ENCODE peak calls at places on chromosomes 3 and 15, in nine cellular contexts. D, L, N, V, U, T, W, I and R are unnamed samples.

GRCh38 chr15:66848116-66848515 is 146.1 kb downstream of the SMAD6 start:
- DNase-seq in D (peak), L (no peak), N (no peak), V (no peak), U (no peak), T (no peak), W (no peak), I (no peak), R (no peak)

GRCh38 chr3:81214626-81215025 is 546.8 kb downstream of the GBE1 start:
- DNase-seq in D (no peak), L (no peak), N (no peak), V (no peak), U (no peak), T (no peak), W (no peak), I (peak), R (no peak)

GRCh38 chr3:38542401-38543298 is 46.5 kb downstream of the EXOG start:
- DNase-seq in D (peak), L (no peak), N (no peak), V (no peak), U (no peak), T (peak), W (no peak), I (peak), R (no peak)

GRCh38 chr15:48644827-48645557 is 517 bp downstream of the FBN1 start:
- DNase-seq in D (peak), L (peak), N (no peak), V (peak), U (no peak), T (peak), W (peak), I (peak), R (peak)

GRCh38 chr3:66068255-66068654 is 29.5 kb upstream of the MAGI1 start:
- DNase-seq in D (no peak), L (no peak), N (no peak), V (no peak), U (no peak), T (no peak), W (no peak), I (no peak), R (no peak)

GRCh38 chr3:112699436-112699978 is 58.6 kb upstream of the CCDC80 start:
- DNase-seq in D (no peak), L (no peak), N (no peak), V (no peak), U (no peak), T (no peak), W (no peak), I (peak), R (peak)

GRCh38 chr3:171157980-171158379 is 131.5 kb upstream of the SLC2A2 start:
- DNase-seq in D (no peak), L (no peak), N (no peak), V (no peak), U (no peak), T (no peak), W (no peak), I (no peak), R (no peak)

GRCh38 chr3:130955481-130955880 is 61.6 kb downstream of the ATP2C1 start:
- DNase-seq in D (no peak), L (no peak), N (no peak), V (no peak), U (no peak), T (no peak), W (no peak), I (no peak), R (no peak)

GRCh38 chr3:100169186-100169585 is 54.9 kb upstream of the FILIP1L start:
- DNase-seq in D (no peak), L (no peak), N (no peak), V (peak), U (no peak), T (peak), W (no peak), I (no peak), R (no peak)

GRCh38 chr3:38368238-38368637 is 21.7 kb downstream of the XYLB start:
- DNase-seq in D (peak), L (no peak), N (no peak), V (no peak), U (no peak), T (no peak), W (no peak), I (no peak), R (no peak)

GRCh38 chr3:194577985-194578905 is 55.0 kb downstream of the TMEM44 start:
- DNase-seq in D (no peak), L (peak), N (peak), V (no peak), U (peak), T (no peak), W (no peak), I (peak), R (peak)

GRCh38 chr15:31268911-31269784 is 57.5 kb upstream of the KLF13 start:
- DNase-seq in D (peak), L (no peak), N (no peak), V (peak), U (no peak), T (no peak), W (no peak), I (no peak), R (no peak)

GRCh38 chr15:73141216-73141900 is 89.1 kb downstream of the NEO1 start:
- DNase-seq in D (no peak), L (no peak), N (no peak), V (no peak), U (no peak), T (peak), W (no peak), I (no peak), R (no peak)

GRCh38 chr15:89117790-89118189 is 29.5 kb downstream of the ABHD2 start:
- DNase-seq in D (no peak), L (no peak), N (no peak), V (no peak), U (no peak), T (no peak), W (no peak), I (no peak), R (no peak)

GRCh38 chr15:61030451-61030850 is 198.7 kb downstream of the RORA start:
- DNase-seq in D (no peak), L (no peak), N (no peak), V (no peak), U (no peak), T (no peak), W (no peak), I (peak), R (no peak)

GRCh38 chr15:80153900-80154299 is 1.1 kb downstream of the FAH start:
- DNase-seq in D (no peak), L (no peak), N (no peak), V (no peak), U (no peak), T (no peak), W (no peak), I (no peak), R (no peak)

GRCh38 chr3:152281032-152281713 is 12.4 kb downstream of the MBNL1 start:
- DNase-seq in D (no peak), L (no peak), N (no peak), V (no peak), U (no peak), T (no peak), W (no peak), I (peak), R (peak)

DNA sequence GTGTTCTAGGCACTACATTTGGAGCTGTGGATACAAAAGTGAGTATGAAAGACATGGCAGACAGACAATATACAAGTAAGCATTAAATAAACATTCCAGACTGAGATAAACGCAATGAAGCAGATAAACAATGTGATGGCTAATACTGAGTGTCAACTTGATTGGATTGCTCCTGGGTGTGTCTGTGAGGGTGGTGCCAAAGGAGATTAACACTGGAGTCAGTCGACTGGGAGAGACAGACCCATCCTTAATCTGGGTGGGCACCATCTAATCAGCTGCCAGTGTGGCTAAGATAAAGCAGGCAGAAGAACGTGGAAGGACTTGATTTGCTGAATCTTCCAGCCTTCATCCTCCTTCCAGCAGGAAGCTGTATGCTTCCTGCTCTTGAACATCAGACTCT is 77.2 kb downstream of the CADPS start:
- DNase-seq in D (no peak), L (no peak), N (no peak), V (no peak), U (no peak), T (no peak), W (no peak), I (no peak), R (no peak)
- H3K4me3 ChIP-seq in D (no peak), L (no peak), N (no peak), V (no peak), U (no peak), T (no peak), W (no peak), I (no peak), R (no peak)

GRCh38 chr3:142981108-142981507 is 17.6 kb upstream of the PAQR9 start:
- DNase-seq in D (no peak), L (no peak), N (no peak), V (no peak), U (no peak), T (no peak), W (no peak), I (no peak), R (no peak)
- TF ChIP-seq CTCF in D (no peak), L (no peak), N (no peak), V (no peak), U (peak), T (no peak), W (no peak), I (no peak), R (peak)

GRCh38 chr15:100880139-100880896 is 687 bp downstream of the ALDH1A3 start:
- DNase-seq in D (no peak), L (no peak), N (no peak), V (no peak), U (no peak), T (no peak), W (no peak), I (peak), R (peak)
- H3K4me3 ChIP-seq in D (no peak), L (no peak), N (no peak), V (peak), U (peak), T (no peak), W (peak), I (peak), R (peak)

GRCh38 chr3:27253831-27254230 is 115.4 kb downstream of the NEK10 start:
- DNase-seq in D (no peak), L (peak), N (no peak), V (no peak), U (no peak), T (peak), W (peak), I (peak), R (peak)
- TF ChIP-seq CTCF in D (no peak), L (peak), N (no peak), V (no peak), U (peak), T (peak), W (no peak), I (peak), R (peak)

GRCh38 chr3:120415756-120416155 is 35.0 kb downstream of the FSTL1 start:
- DNase-seq in D (peak), L (no peak), N (no peak), V (no peak), U (no peak), T (no peak), W (no peak), I (no peak), R (no peak)

GRCh38 chr3:120416868-120417267 is 33.9 kb downstream of the FSTL1 start:
- DNase-seq in D (peak), L (no peak), N (no peak), V (no peak), U (no peak), T (no peak), W (no peak), I (no peak), R (no peak)

GRCh38 chr3:120418446-120418845 is 32.3 kb downstream of the FSTL1 start:
- DNase-seq in D (peak), L (no peak), N (no peak), V (no peak), U (no peak), T (no peak), W (no peak), I (no peak), R (no peak)

GRCh38 chr3:120418866-120419490 is 31.8 kb downstream of the FSTL1 start:
- DNase-seq in D (no peak), L (peak), N (no peak), V (no peak), U (peak), T (peak), W (no peak), I (no peak), R (peak)

DNA sequence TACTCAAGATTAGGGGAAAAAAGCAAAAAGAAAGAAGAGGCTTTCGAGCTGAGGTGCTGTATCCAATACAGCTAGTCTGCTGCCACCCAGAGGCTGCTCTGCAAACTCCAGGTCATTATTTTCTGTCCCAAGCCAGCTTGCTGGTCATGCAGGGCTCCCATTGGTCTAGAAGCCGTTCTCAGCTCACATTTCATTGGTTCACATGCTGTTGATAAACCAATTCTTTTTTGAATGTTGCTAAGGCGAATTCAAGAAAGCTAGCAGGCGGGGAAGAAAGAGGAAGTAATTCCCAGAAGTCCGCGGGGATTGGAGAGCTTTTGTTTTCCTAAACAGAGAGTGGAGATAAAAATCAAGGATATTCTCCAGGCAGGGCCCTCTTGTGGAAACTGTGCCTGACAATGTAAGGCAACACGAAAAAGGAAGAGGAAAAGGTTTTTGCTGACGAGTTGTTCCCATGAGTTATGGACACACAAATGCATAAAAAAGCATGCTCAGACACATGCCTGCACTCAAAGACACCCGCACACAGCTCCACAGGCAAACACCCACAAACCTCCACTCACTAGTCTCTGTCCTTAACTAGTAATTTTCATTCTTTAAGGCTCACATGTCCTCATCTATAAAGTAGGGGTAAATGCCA is 33.4 kb downstream of the FSTL1 start:
- DNase-seq in D (peak), L (peak), N (peak), V (peak), U (peak), T (peak), W (peak), I (peak), R (peak)
- H3K4me3 ChIP-seq in D (no peak), L (no peak), N (peak), V (peak), U (peak), T (peak), W (peak), I (peak), R (peak)

DNA sequence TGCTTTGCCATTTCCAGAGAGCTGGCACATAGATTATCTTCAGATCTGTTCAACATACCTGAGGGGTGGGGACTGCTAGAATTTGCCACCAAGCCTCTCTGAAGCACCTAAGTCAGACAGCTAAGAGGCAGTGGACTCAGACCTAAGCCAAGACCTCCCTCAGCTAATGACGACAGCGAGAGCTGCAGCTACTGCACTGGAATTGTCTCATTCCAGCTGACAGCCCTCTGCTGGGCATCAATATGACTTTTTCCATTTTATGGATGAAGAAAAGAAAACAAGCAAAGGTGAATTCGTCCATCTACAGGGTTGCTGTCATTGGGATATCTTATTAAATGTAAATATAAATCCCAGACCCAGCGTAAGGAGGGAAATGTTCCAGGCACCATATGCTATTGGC is 85.3 kb upstream of the LRTM1 start:
- DNase-seq in D (no peak), L (no peak), N (no peak), V (no peak), U (no peak), T (peak), W (no peak), I (peak), R (peak)
- TF ChIP-seq CTCF in D (no peak), L (no peak), N (no peak), V (no peak), U (peak), T (peak), W (peak), I (peak), R (peak)

GRCh38 chr3:89173546-89173945 is 66.1 kb downstream of the EPHA3 start:
- DNase-seq in D (no peak), L (no peak), N (no peak), V (no peak), U (no peak), T (no peak), W (no peak), I (peak), R (no peak)

GRCh38 chr3:89180334-89180733 is 72.9 kb downstream of the EPHA3 start:
- DNase-seq in D (no peak), L (no peak), N (no peak), V (no peak), U (no peak), T (no peak), W (no peak), I (peak), R (no peak)

GRCh38 chr3:89184596-89184995 is 77.2 kb downstream of the EPHA3 start:
- DNase-seq in D (no peak), L (no peak), N (no peak), V (no peak), U (no peak), T (no peak), W (no peak), I (no peak), R (no peak)

GRCh38 chr3:89184151-89184550 is 76.7 kb downstream of the EPHA3 start:
- DNase-seq in D (no peak), L (no peak), N (no peak), V (no peak), U (no peak), T (no peak), W (no peak), I (no peak), R (no peak)

GRCh38 chr3:89179355-89179997 is 72.1 kb downstream of the EPHA3 start:
- DNase-seq in D (no peak), L (no peak), N (no peak), V (no peak), U (no peak), T (no peak), W (no peak), I (peak), R (no peak)
- H3K4me3 ChIP-seq in D (no peak), L (no peak), N (no peak), V (no peak), U (no peak), T (no peak), W (no peak), I (no peak), R (no peak)

GRCh38 chr3:63355809-63356208 is 77.7 kb downstream of the SYNPR start:
- DNase-seq in D (no peak), L (no peak), N (no peak), V (no peak), U (no peak), T (no peak), W (no peak), I (peak), R (peak)
- TF ChIP-seq CTCF in D (no peak), L (no peak), N (no peak), V (no peak), U (no peak), T (no peak), W (no peak), I (no peak), R (no peak)